ENCODE peak calls at places on chromosomes 11 and 22, in five cellular contexts. N, E, S, Q and B are unnamed samples.

GRCh38 chr11:26028294-26028954 is 303.5 kb upstream of the ANO3 start:
- DNase-seq in N (no peak), E (no peak), S (no peak), Q (no peak), B (no peak)

GRCh38 chr11:3123316-3123715 is 41.8 kb downstream of the OSBPL5 start:
- DNase-seq in N (peak), E (peak), S (no peak), Q (no peak), B (no peak)

GRCh38 chr11:64125676-64126075 is 40.2 kb downstream of the MACROD1 start:
- DNase-seq in N (no peak), E (no peak), S (no peak), Q (no peak), B (no peak)

GRCh38 chr11:87252869-87253268 is 215.1 kb downstream of the TMEM135 start:
- DNase-seq in N (no peak), E (no peak), S (no peak), Q (no peak), B (no peak)

GRCh38 chr22:23226497-23226850 is 46.2 kb downstream of the BCR start:
- DNase-seq in N (no peak), E (no peak), S (no peak), Q (no peak), B (no peak)

GRCh38 chr11:126358763-126359160 is 3.3 kb downstream of the ST3GAL4 start:
- DNase-seq in N (no peak), E (peak), S (no peak), Q (no peak), B (no peak)

GRCh38 chr11:102620858-102621561 is 4.1 kb downstream of the MMP20 start:
- DNase-seq in N (no peak), E (peak), S (no peak), Q (no peak), B (peak)

GRCh38 chr11:6404341-6405038 is 14.2 kb downstream of the SMPD1 start:
- DNase-seq in N (no peak), E (no peak), S (no peak), Q (no peak), B (no peak)

GRCh38 chr22:23774114-23774921 is 1.7 kb downstream of the MMP11 start:
- DNase-seq in N (no peak), E (no peak), S (no peak), Q (no peak), B (no peak)

GRCh38 chr11:130606181-130606580 is 157.7 kb downstream of the ADAMTS15 start:
- DNase-seq in N (no peak), E (no peak), S (no peak), Q (no peak), B (no peak)

GRCh38 chr11:8650401-8650990 is 32.0 kb downstream of the TRIM66 start:
- DNase-seq in N (no peak), E (no peak), S (no peak), Q (no peak), B (no peak)

GRCh38 chr11:9802291-9802861 is 138.5 kb downstream of the SWAP70 start:
- DNase-seq in N (no peak), E (no peak), S (no peak), Q (no peak), B (no peak)

GRCh38 chr22:20380486-20380885 is 13.5 kb upstream of the ZNF74 start:
- DNase-seq in N (no peak), E (no peak), S (no peak), Q (no peak), B (peak)

GRCh38 chr11:111878385-111878765 is 590 bp downstream of the FDXACB1 start:
- DNase-seq in N (no peak), E (no peak), S (no peak), Q (no peak), B (no peak)

GRCh38 chr11:57480409-57481137 is 20.2 kb downstream of the RTN4RL2 start:
- DNase-seq in N (peak), E (peak), S (no peak), Q (peak), B (peak)

GRCh38 chr22:46977656-46978343 is 215.3 kb downstream of the TBC1D22A start:
- DNase-seq in N (no peak), E (no peak), S (no peak), Q (no peak), B (no peak)

GRCh38 chr11:58043379-58043778 is 12.6 kb downstream of the OR6Q1 start:
- DNase-seq in N (no peak), E (no peak), S (no peak), Q (no peak), B (no peak)

GRCh38 chr11:115618428-115618827 is 114.2 kb upstream of the CADM1 start:
- DNase-seq in N (no peak), E (no peak), S (no peak), Q (no peak), B (no peak)

GRCh38 chr11:128776434-128777284 is 82.8 kb downstream of the FLI1 start:
- DNase-seq in N (no peak), E (no peak), S (peak), Q (peak), B (no peak)

GRCh38 chr11:121311373-121311772 is 18.8 kb downstream of the SC5D start:
- DNase-seq in N (no peak), E (no peak), S (no peak), Q (no peak), B (no peak)

GRCh38 chr11:129189646-129190045 is 2.5 kb downstream of the ARHGAP32 start:
- DNase-seq in N (no peak), E (no peak), S (no peak), Q (no peak), B (no peak)

GRCh38 chr11:95888852-95889251 is 35.1 kb downstream of the MTMR2 start:
- DNase-seq in N (no peak), E (no peak), S (no peak), Q (no peak), B (no peak)

GRCh38 chr11:6083129-6083528 is 24.4 kb upstream of the OR56B4 start:
- DNase-seq in N (no peak), E (no peak), S (no peak), Q (no peak), B (no peak)

GRCh38 chr11:58060939-58061672 is 30.4 kb downstream of the OR6Q1 start:
- DNase-seq in N (no peak), E (no peak), S (no peak), Q (no peak), B (no peak)

GRCh38 chr11:68021167-68021787 is 9.2 kb upstream of the NDUFS8 start:
- DNase-seq in N (no peak), E (no peak), S (no peak), Q (no peak), B (no peak)

GRCh38 chr22:24407278-24407665 is 20.1 kb upstream of the ADORA2A start:
- DNase-seq in N (no peak), E (peak), S (no peak), Q (no peak), B (peak)

GRCh38 chr11:61899146-61899841 is 7.9 kb upstream of the FADS3 start:
- DNase-seq in N (peak), E (peak), S (peak), Q (peak), B (peak)

GRCh38 chr11:24963879-24964278 is 467.0 kb downstream of the LUZP2 start:
- DNase-seq in N (no peak), E (no peak), S (no peak), Q (no peak), B (no peak)

GRCh38 chr22:17554814-17555213 is 8.5 kb upstream of the SLC25A18 start:
- DNase-seq in N (no peak), E (no peak), S (no peak), Q (no peak), B (no peak)

GRCh38 chr11:71158936-71159335 is 93.4 kb downstream of the SHANK2 start:
- DNase-seq in N (no peak), E (no peak), S (no peak), Q (no peak), B (no peak)

GRCh38 chr22:50419116-50419515 is 55.7 kb downstream of the SBF1 start:
- DNase-seq in N (no peak), E (no peak), S (no peak), Q (no peak), B (no peak)

GRCh38 chr11:17012712-17013547 is 1.3 kb downstream of the PLEKHA7 start:
- DNase-seq in N (no peak), E (peak), S (no peak), Q (no peak), B (no peak)

GRCh38 chr22:36052505-36052941 is 23.9 kb upstream of the RBFOX2 start:
- DNase-seq in N (no peak), E (no peak), S (no peak), Q (no peak), B (peak)

GRCh38 chr11:2741006-2741376 is 41.2 kb upstream of the KCNQ1OT1 start:
- DNase-seq in N (no peak), E (peak), S (no peak), Q (no peak), B (no peak)

GRCh38 chr11:121892131-121892681 is 223.8 kb downstream of the BLID start:
- DNase-seq in N (no peak), E (no peak), S (no peak), Q (no peak), B (no peak)

DNA sequence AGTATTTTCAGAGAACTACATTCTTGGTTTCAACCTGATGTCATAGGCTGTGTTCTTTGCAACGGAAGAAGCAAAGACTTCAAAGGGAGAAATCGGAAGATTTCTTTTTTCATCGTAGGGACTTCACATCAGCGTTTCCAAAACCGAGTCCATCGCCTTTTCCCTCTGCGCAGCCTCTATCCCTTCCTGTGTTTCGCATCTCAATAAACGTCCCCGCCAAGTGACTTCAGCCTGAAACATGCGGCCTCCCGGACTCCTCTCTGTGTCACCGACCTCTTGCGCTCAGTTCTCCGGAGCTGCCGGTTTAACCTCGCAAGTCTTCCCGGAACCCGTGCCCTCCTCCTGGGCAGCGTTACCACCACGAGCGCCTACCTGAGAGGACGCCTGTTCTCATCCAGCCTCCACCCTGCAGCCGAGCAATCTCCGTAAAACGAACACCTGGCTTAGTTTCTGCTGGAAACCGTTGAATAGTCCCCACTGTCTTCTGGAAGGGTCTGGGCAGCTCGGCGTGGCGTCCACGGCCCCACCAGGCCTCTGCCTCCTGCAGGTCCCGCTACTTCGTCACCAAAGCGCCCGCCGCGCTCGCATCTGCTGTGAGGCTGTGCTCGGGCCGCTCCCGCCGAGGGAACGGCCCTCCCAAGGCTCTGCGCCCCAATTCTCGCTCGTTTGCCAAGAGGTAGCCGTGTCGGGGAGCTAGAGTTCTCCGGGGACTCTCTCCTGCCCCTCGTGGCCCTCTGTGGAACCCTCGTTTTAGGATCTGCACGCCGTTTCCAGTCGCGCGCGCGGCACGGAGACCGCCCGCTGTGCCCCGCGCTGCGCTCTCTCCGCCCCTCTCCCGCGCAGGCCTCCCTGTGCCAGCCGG is at the start of gene GLB1L3:
- DNase-seq in N (no peak), E (no peak), S (peak), Q (peak), B (no peak)
- H3K4me3 ChIP-seq in N (peak), E (peak), S (peak), Q (peak), B (no peak)

GRCh38 chr22:45709866-45710265 is 38.2 kb downstream of the ATXN10 start:
- DNase-seq in N (no peak), E (no peak), S (no peak), Q (no peak), B (peak)
- H3K4me3 ChIP-seq in N (no peak), E (no peak), S (no peak), Q (no peak), B (no peak)

DNA sequence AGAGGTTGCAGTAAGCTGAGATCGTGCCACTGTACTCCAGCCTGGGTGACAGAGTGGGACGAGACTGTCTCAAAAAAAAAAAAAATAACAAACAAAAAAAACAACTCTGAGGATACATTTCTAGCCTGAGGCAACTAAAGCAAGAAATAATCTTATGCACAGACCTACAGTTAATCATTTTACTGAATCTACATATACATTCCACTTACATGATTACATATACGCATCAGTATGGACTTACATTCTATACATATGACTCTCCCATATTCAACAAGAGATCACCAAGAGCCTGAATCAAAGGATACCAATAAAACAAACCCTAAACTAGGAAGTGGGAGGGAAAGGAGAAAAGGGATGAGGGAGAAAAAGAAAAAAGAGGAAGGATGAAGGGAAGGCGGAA is 1.1 kb downstream of the ALG8 start:
- DNase-seq in N (no peak), E (no peak), S (no peak), Q (no peak), B (no peak)
- H3K4me3 ChIP-seq in N (peak), E (no peak), S (peak), Q (no peak), B (no peak)

DNA sequence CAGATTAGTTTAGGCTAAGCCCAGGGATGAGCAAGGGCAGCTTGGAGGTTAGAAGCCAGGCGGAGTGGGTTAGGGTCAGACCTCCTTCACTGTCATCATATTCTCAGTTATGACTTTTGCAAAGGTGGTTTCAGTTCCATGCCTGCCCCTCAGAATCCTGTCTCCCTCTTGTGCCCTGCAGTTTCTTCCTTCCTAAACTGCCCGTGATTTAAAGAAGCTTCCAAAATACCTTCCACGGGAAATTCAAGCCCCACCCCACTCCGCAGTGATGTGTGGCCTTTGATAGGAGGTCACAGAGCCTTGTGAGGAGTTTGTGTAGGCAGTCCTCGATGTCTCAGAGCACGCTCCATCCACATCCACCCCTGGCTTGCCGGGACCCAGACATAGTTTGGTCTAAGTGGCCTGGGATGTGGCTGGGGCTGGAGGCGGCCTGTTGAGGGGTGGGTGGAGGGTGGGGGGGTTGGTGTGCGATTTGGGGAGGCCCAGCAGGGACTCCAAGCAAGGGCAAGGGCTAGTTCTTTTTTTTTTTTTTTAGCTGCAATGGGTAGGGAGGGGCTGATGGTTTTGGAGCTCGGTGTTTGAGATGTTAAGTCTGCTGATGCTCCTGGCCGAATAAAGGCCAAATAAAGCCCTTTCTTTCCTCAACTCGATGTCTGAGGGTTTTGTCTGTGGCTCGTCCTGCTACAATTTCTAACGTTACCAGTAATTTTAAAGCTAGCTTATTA is 1.6 kb upstream of the IFITM1 start:
- DNase-seq in N (no peak), E (no peak), S (no peak), Q (no peak), B (no peak)
- H3K4me3 ChIP-seq in N (peak), E (peak), S (no peak), Q (peak), B (no peak)

GRCh38 chr11:79237111-79237510 is 203.7 kb downstream of the TENM4 start:
- DNase-seq in N (no peak), E (peak), S (no peak), Q (no peak), B (no peak)
- H3K4me3 ChIP-seq in N (no peak), E (no peak), S (no peak), Q (no peak), B (no peak)

GRCh38 chr22:38088723-38089473 is 4.9 kb upstream of the SLC16A8 start:
- DNase-seq in N (no peak), E (no peak), S (no peak), Q (no peak), B (no peak)
- H3K4me3 ChIP-seq in N (no peak), E (peak), S (no peak), Q (no peak), B (no peak)

GRCh38 chr11:55658031-55658573 is 3.9 kb upstream of the OR4C6 start:
- DNase-seq in N (no peak), E (no peak), S (peak), Q (no peak), B (no peak)

GRCh38 chr11:55661901-55662300 is at the start of gene OR4C6:
- DNase-seq in N (no peak), E (no peak), S (no peak), Q (no peak), B (no peak)

GRCh38 chr11:55655096-55655495 is 6.9 kb upstream of the OR4C6 start:
- DNase-seq in N (no peak), E (no peak), S (no peak), Q (no peak), B (no peak)

DNA sequence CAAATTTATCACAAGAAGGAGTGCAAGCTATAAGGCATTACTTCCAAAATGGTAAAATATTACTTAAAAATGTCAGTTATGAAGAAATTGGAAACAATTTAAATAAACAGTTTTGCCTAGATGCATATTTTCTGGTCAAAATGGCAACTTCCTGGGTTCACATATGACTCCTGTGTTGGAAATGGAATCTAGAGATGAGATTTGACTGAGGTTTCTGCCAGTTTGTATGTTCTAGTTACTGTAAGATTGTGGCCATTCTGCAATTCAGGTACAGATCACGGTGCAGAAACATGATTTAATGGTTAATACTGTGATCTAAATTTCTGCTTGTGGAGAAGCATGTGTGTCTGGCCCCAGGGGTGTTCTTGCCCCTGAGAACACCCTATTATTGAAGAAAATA is 3.4 kb upstream of the OR4C6 start:
- DNase-seq in N (no peak), E (no peak), S (no peak), Q (no peak), B (no peak)
- H3K4me3 ChIP-seq in N (no peak), E (no peak), S (no peak), Q (no peak), B (no peak)

DNA sequence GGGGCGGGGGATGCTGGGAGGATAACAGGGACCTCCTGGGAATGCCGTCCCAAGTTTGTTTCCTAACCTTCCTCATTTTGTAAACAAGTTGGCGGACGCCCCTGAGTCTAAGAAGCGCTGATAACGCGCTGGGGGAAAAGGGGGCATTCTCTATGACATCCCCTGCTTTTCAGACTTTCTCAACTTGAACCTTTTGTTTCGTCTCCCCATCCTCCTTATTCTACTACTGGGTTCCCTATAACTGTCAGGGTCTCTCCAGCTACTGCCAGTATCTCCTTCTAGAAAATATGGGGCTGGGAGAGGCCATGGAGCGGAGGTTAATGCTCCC is 654 bp downstream of the TMEM86A start:
- DNase-seq in N (no peak), E (no peak), S (no peak), Q (no peak), B (no peak)
- H3K4me3 ChIP-seq in N (peak), E (peak), S (peak), Q (peak), B (peak)

GRCh38 chr11:75554258-75555022 is 7.6 kb upstream of the SERPINH1 start:
- DNase-seq in N (peak), E (peak), S (no peak), Q (no peak), B (peak)
- H3K4me3 ChIP-seq in N (no peak), E (peak), S (no peak), Q (no peak), B (no peak)